ENCODE peak calls at places on chromosomes 16 and 17, in four cellular contexts. F is naive thymus-derived CD8-positive, alpha-beta T cell; M is pons; O is NCI-H1436. Z is an unnamed sample.
A peak's percentile ranks its signal among the peaks of the same experiment; 100 is the strongest.

GRCh38 chr17:311119-311848 is 41.3 kb downstream of the RPH3AL start:
- DNase-seq in F (no peak), M (no peak), O (no peak), Z (no peak)

GRCh38 chr17:81170727-81171494 is 4.9 kb upstream of the AATK start:
- DNase-seq in F (no peak), M (no peak), O (no peak), Z (no peak)

GRCh38 chr17:51000835-51001638 is 119.6 kb downstream of the SPAG9 start:
- DNase-seq in F (no peak), M (peak; percentile 89), O (peak; percentile 67), Z (peak; percentile 80)

GRCh38 chr16:64092284-64092683 is 1029.6 kb downstream of the CDH11 start:
- DNase-seq in F (no peak), M (no peak), O (no peak), Z (no peak)

GRCh38 chr17:63035695-63036094 is 69.7 kb downstream of the TANC2 start:
- DNase-seq in F (no peak), M (no peak), O (no peak), Z (no peak)

GRCh38 chr17:20774472-20775135 is 195.1 kb downstream of the CDRT15L2 start:
- DNase-seq in F (no peak), M (no peak), O (no peak), Z (no peak)

GRCh38 chr17:42422958-42423712 is at the start of gene CAVIN1:
- DNase-seq in F (no peak), M (peak; percentile 86), O (no peak), Z (peak; percentile 92)

GRCh38 chr17:2064980-2065785 is 10.3 kb downstream of the HIC1 start:
- DNase-seq in F (no peak), M (no peak), O (no peak), Z (no peak)

GRCh38 chr16:72073831-72074230 is 10.8 kb downstream of the HPR start:
- DNase-seq in F (no peak), M (peak; percentile 75), O (no peak), Z (peak; percentile 74)

GRCh38 chr17:73910216-73910615 is 266.0 kb upstream of the SDK2 start:
- DNase-seq in F (no peak), M (peak; percentile 42), O (no peak), Z (peak; percentile 63)

GRCh38 chr17:59357219-59357699 is 25.8 kb downstream of the YPEL2 start:
- DNase-seq in F (no peak), M (no peak), O (no peak), Z (no peak)

GRCh38 chr17:39925282-39926134 is 1.9 kb downstream of the ORMDL3 start:
- DNase-seq in F (no peak), M (no peak), O (peak; percentile 79), Z (no peak)

GRCh38 chr17:31549121-31549524 is 157.6 kb downstream of the RAB11FIP4 start:
- DNase-seq in F (no peak), M (peak; percentile 70), O (no peak), Z (peak; percentile 48)

GRCh38 chr16:14667347-14668266 is 26.5 kb downstream of the PLA2G10 start:
- DNase-seq in F (no peak), M (no peak), O (no peak), Z (no peak)

GRCh38 chr17:55710410-55710809 is 12.3 kb downstream of the TMEM100 start:
- DNase-seq in F (no peak), M (no peak), O (no peak), Z (no peak)

GRCh38 chr16:75305364-75306101 is 54.1 kb upstream of the BCAR1 start:
- DNase-seq in F (no peak), M (peak; percentile 52), O (peak; percentile 56), Z (no peak)